ENCODE peak calls at places on chromosomes 7 and 10, in six cellular contexts. R, N, E, H, Z and S are unnamed samples.

GRCh38 chr10:21517983-21518628 is 7.4 kb downstream of the SKIDA1 start:
- DNase-seq in R (no peak), N (peak), E (no peak), H (no peak), Z (no peak), S (no peak)

GRCh38 chr10:16986406-16987128 is 143.0 kb downstream of the CUBN start:
- DNase-seq in R (no peak), N (no peak), E (no peak), H (no peak), Z (peak), S (peak)

GRCh38 chr7:97973206-97973658 is 16.8 kb downstream of the OCM2 start:
- DNase-seq in R (no peak), N (no peak), E (no peak), H (no peak), Z (peak), S (no peak)

GRCh38 chr10:13812804-13813203 is 226.0 kb downstream of the PRPF18 start:
- DNase-seq in R (no peak), N (no peak), E (no peak), H (no peak), Z (no peak), S (no peak)

GRCh38 chr7:147197006-147197405 is 1080.4 kb downstream of the CNTNAP2 start:
- DNase-seq in R (peak), N (no peak), E (no peak), H (no peak), Z (no peak), S (no peak)

GRCh38 chr7:13821152-13821787 is 168.2 kb downstream of the ETV1 start:
- DNase-seq in R (no peak), N (no peak), E (no peak), H (no peak), Z (no peak), S (peak)

GRCh38 chr10:63260103-63260859 is 127.2 kb downstream of the NRBF2 start:
- DNase-seq in R (no peak), N (no peak), E (no peak), H (no peak), Z (no peak), S (no peak)

GRCh38 chr7:140022582-140023211 is 40.1 kb downstream of the PARP12 start:
- DNase-seq in R (no peak), N (no peak), E (no peak), H (no peak), Z (no peak), S (peak)

GRCh38 chr7:124761164-124761715 is 4.4 kb downstream of the GPR37 start:
- DNase-seq in R (no peak), N (no peak), E (no peak), H (no peak), Z (no peak), S (no peak)

GRCh38 chr10:88115968-88116367 is 252.5 kb downstream of the PTEN start:
- DNase-seq in R (peak), N (no peak), E (no peak), H (no peak), Z (no peak), S (peak)